ENCODE peak calls at places on chromosomes 4 and X, in seven cellular contexts. One of them, this sample, is unnamed.

GRCh38 chr4:36138221-36138620 is 106.1 kb downstream of the ARAP2 start:
- DNase-seq in stomach: no peak
- DNase-seq in lower leg skin: no peak
- DNase-seq in thyroid gland: no peak
- DNase-seq in AG09309: no peak
- DNase-seq in naive thymus-derived CD4-positive, alpha-beta T cell: no peak
- DNase-seq in uterus: no peak
- DNase-seq in this sample: no peak

GRCh38 chr4:121668368-121669162 is 28.2 kb downstream of the ANXA5 start:
- DNase-seq in lower leg skin: peak; percentile 24
- DNase-seq in thyroid gland: no peak
- DNase-seq in AG09309: peak; percentile 96
- DNase-seq in stomach: no peak
- DNase-seq in naive thymus-derived CD4-positive, alpha-beta T cell: no peak
- DNase-seq in uterus: no peak
- DNase-seq in this sample: no peak

GRCh38 chr4:185396724-185397402 is at the start of gene ANKRD37:
- DNase-seq in stomach: peak; percentile 69
- DNase-seq in AG09309: no peak
- DNase-seq in naive thymus-derived CD4-positive, alpha-beta T cell: no peak
- DNase-seq in thyroid gland: peak; percentile 81
- DNase-seq in uterus: no peak
- DNase-seq in lower leg skin: no peak
- DNase-seq in this sample: no peak

GRCh38 chrX:83416273-83416672 is 91.8 kb upstream of the POU3F4 start:
- DNase-seq in lower leg skin: no peak
- DNase-seq in AG09309: no peak
- DNase-seq in naive thymus-derived CD4-positive, alpha-beta T cell: no peak
- DNase-seq in stomach: no peak
- DNase-seq in thyroid gland: no peak
- DNase-seq in uterus: no peak
- DNase-seq in this sample: no peak

GRCh38 chr4:78100060-78100459 is 42.9 kb downstream of the FRAS1 start:
- DNase-seq in uterus: no peak
- DNase-seq in stomach: no peak
- DNase-seq in AG09309: no peak
- DNase-seq in thyroid gland: no peak
- DNase-seq in naive thymus-derived CD4-positive, alpha-beta T cell: no peak
- DNase-seq in lower leg skin: no peak
- DNase-seq in this sample: no peak

GRCh38 chr4:181548873-181549541 is 694.2 kb upstream of the TENM3 start:
- DNase-seq in thyroid gland: no peak
- DNase-seq in AG09309: peak; percentile 88
- DNase-seq in naive thymus-derived CD4-positive, alpha-beta T cell: no peak
- DNase-seq in stomach: no peak
- DNase-seq in uterus: no peak
- DNase-seq in lower leg skin: no peak
- DNase-seq in this sample: no peak

GRCh38 chr4:79164961-79165610 is 160.8 kb downstream of the NAA11 start:
- DNase-seq in AG09309: no peak
- DNase-seq in lower leg skin: no peak
- DNase-seq in stomach: no peak
- DNase-seq in thyroid gland: no peak
- DNase-seq in naive thymus-derived CD4-positive, alpha-beta T cell: no peak
- DNase-seq in uterus: no peak
- DNase-seq in this sample: no peak

GRCh38 chrX:31314921-31315320 is 243.1 kb upstream of the FTHL17 start:
- DNase-seq in uterus: no peak
- DNase-seq in lower leg skin: no peak
- DNase-seq in stomach: no peak
- DNase-seq in AG09309: peak; percentile 25
- DNase-seq in naive thymus-derived CD4-positive, alpha-beta T cell: no peak
- DNase-seq in thyroid gland: no peak
- DNase-seq in this sample: no peak

GRCh38 chr4:14254252-14254651 is 626.7 kb upstream of the BOD1L1 start:
- DNase-seq in thyroid gland: peak; percentile 13
- DNase-seq in lower leg skin: peak; percentile 26
- DNase-seq in stomach: peak; percentile 49
- DNase-seq in AG09309: no peak
- DNase-seq in uterus: no peak
- DNase-seq in naive thymus-derived CD4-positive, alpha-beta T cell: no peak
- DNase-seq in this sample: no peak

GRCh38 chrX:31487946-31488345 is 416.1 kb upstream of the FTHL17 start:
- DNase-seq in thyroid gland: no peak
- DNase-seq in stomach: no peak
- DNase-seq in naive thymus-derived CD4-positive, alpha-beta T cell: no peak
- DNase-seq in uterus: no peak
- DNase-seq in AG09309: no peak
- DNase-seq in lower leg skin: no peak
- DNase-seq in this sample: no peak

GRCh38 chr4:146945556-146946374 is at the start of gene TTC29:
- DNase-seq in thyroid gland: peak; percentile 97
- DNase-seq in lower leg skin: peak; percentile 85
- DNase-seq in uterus: peak; percentile 91
- DNase-seq in stomach: peak; percentile 91
- DNase-seq in AG09309: peak; percentile 20
- DNase-seq in naive thymus-derived CD4-positive, alpha-beta T cell: peak; percentile 73
- DNase-seq in this sample: peak; percentile 65

GRCh38 chr4:55177461-55177860 is 52.1 kb upstream of the KDR start:
- DNase-seq in naive thymus-derived CD4-positive, alpha-beta T cell: no peak
- DNase-seq in AG09309: no peak
- DNase-seq in stomach: no peak
- DNase-seq in lower leg skin: no peak
- DNase-seq in uterus: no peak
- DNase-seq in thyroid gland: no peak
- DNase-seq in this sample: no peak

GRCh38 chr4:87387237-87387636 is 3.8 kb downstream of the HSD17B11 start:
- DNase-seq in thyroid gland: no peak
- DNase-seq in naive thymus-derived CD4-positive, alpha-beta T cell: no peak
- DNase-seq in AG09309: no peak
- DNase-seq in lower leg skin: no peak
- DNase-seq in uterus: no peak
- DNase-seq in stomach: no peak
- DNase-seq in this sample: no peak

GRCh38 chrX:71254092-71254941 is at the start of gene ZMYM3:
- DNase-seq in naive thymus-derived CD4-positive, alpha-beta T cell: peak; percentile 74
- DNase-seq in stomach: peak; percentile 86
- DNase-seq in thyroid gland: peak; percentile 88
- DNase-seq in lower leg skin: peak; percentile 71
- DNase-seq in uterus: peak; percentile 85
- DNase-seq in AG09309: peak; percentile 31
- DNase-seq in this sample: peak; percentile 41

GRCh38 chr4:6199344-6199921 is 916 bp downstream of the JAKMIP1 start:
- DNase-seq in thyroid gland: no peak
- DNase-seq in AG09309: no peak
- DNase-seq in stomach: no peak
- DNase-seq in lower leg skin: no peak
- DNase-seq in naive thymus-derived CD4-positive, alpha-beta T cell: no peak
- DNase-seq in uterus: no peak
- DNase-seq in this sample: no peak

GRCh38 chr4:41177016-41177415 is 37.3 kb downstream of the APBB2 start:
- DNase-seq in stomach: no peak
- DNase-seq in naive thymus-derived CD4-positive, alpha-beta T cell: no peak
- DNase-seq in lower leg skin: no peak
- DNase-seq in AG09309: peak; percentile 59
- DNase-seq in uterus: no peak
- DNase-seq in thyroid gland: no peak
- DNase-seq in this sample: no peak

GRCh38 chr4:11149612-11150259 is 279.0 kb downstream of the HS3ST1 start:
- DNase-seq in lower leg skin: no peak
- DNase-seq in uterus: no peak
- DNase-seq in naive thymus-derived CD4-positive, alpha-beta T cell: no peak
- DNase-seq in thyroid gland: no peak
- DNase-seq in AG09309: no peak
- DNase-seq in stomach: no peak
- DNase-seq in this sample: no peak

GRCh38 chr4:94410678-94411206 is 41.0 kb upstream of the PDLIM5 start:
- DNase-seq in uterus: peak; percentile 85
- DNase-seq in stomach: no peak
- DNase-seq in lower leg skin: peak; percentile 34
- DNase-seq in AG09309: no peak
- DNase-seq in thyroid gland: peak; percentile 79
- DNase-seq in naive thymus-derived CD4-positive, alpha-beta T cell: no peak
- DNase-seq in this sample: peak; percentile 57
- H3K4me3 ChIP-seq in uterus: no peak overlapping the region
- H3K4me3 ChIP-seq in stomach: no peak overlapping the region
- H3K4me3 ChIP-seq in lower leg skin: no peak overlapping the region
- H3K4me3 ChIP-seq in AG09309: no peak overlapping the region
- H3K4me3 ChIP-seq in thyroid gland: no peak overlapping the region
- H3K4me3 ChIP-seq in naive thymus-derived CD4-positive, alpha-beta T cell: no peak overlapping the region
- H3K4me3 ChIP-seq in this sample: peak overlapping the region; percentile 65

GRCh38 chr4:25585901-25586523 is 69.6 kb upstream of the SLC34A2 start:
- DNase-seq in lower leg skin: no peak
- DNase-seq in naive thymus-derived CD4-positive, alpha-beta T cell: no peak
- DNase-seq in stomach: no peak
- DNase-seq in AG09309: no peak
- DNase-seq in thyroid gland: no peak
- DNase-seq in uterus: no peak
- DNase-seq in this sample: no peak

GRCh38 chr4:25575581-25575980 is 80.1 kb upstream of the SLC34A2 start:
- DNase-seq in stomach: no peak
- DNase-seq in uterus: no peak
- DNase-seq in lower leg skin: no peak
- DNase-seq in naive thymus-derived CD4-positive, alpha-beta T cell: no peak
- DNase-seq in AG09309: no peak
- DNase-seq in thyroid gland: no peak
- DNase-seq in this sample: no peak

GRCh38 chr4:25578431-25578830 is 77.2 kb upstream of the SLC34A2 start:
- DNase-seq in AG09309: no peak
- DNase-seq in thyroid gland: no peak
- DNase-seq in uterus: no peak
- DNase-seq in naive thymus-derived CD4-positive, alpha-beta T cell: no peak
- DNase-seq in lower leg skin: no peak
- DNase-seq in stomach: no peak
- DNase-seq in this sample: no peak

DNA sequence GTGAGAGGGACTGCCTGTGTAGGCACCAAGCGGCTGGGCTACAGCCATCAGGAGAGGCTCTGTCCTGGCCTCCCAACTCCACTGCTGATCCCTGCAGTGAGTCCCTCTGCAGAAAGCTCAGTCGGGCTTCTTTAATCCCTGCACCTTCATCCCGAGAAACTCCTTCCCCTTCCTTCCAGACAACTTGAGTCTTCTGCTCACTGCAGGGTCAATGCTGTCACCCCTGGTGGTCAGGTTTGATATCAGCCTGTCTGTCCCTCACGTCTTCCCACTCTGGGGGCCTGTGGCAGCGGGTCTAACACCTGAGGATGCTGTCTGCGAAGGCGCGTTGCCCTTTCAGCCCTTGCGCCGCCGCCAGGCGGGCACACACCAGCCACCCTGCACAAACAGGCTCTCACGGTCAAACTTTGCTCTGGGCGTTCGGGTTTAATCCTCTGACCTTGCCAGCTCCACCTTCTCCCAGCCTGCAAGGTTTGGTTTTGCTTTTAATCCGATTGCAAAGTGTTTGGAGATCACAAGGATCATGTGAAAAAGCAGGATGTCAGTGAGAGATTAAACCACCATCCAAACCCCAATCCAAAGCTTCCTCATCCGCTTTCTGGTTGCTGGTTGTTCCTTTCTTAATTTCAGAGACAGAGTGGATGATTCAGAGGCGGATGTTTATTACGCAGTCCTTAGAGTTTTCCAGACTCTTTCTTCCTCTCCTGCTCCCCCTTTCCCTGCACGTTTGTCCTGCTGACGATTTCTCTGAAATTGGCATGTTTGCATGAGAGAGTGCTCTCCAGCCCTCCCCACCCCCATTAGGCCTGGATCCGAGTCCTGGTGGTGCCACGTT is 74.8 kb upstream of the SLC34A2 start:
- DNase-seq in naive thymus-derived CD4-positive, alpha-beta T cell: no peak
- DNase-seq in AG09309: no peak
- DNase-seq in stomach: peak; percentile 49
- DNase-seq in lower leg skin: no peak
- DNase-seq in uterus: no peak
- DNase-seq in thyroid gland: no peak
- DNase-seq in this sample: no peak
- H3K4me3 ChIP-seq in naive thymus-derived CD4-positive, alpha-beta T cell: no peak overlapping the region
- H3K4me3 ChIP-seq in AG09309: no peak overlapping the region
- H3K4me3 ChIP-seq in stomach: no peak overlapping the region
- H3K4me3 ChIP-seq in lower leg skin: no peak overlapping the region
- H3K4me3 ChIP-seq in uterus: no peak overlapping the region
- H3K4me3 ChIP-seq in thyroid gland: no peak overlapping the region
- H3K4me3 ChIP-seq in this sample: no peak overlapping the region

DNA sequence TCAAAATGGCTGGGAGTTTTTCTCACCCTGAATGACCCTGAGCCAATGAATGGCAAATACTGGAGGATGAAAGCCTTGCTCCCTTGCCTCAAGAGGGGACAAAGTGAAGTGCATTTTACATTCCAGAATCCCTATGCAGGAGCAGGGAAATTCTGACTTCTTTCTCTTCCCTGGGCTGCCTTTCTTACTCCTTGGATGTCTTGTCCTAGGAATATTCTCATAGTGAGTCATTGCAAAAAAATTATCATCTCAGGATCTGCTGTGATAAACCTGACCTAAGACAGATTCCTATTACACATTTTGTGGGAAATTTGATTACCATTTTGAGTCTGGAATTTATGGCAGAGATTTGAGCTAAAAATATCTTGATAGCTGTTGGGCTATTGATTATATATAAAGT is 199.9 kb downstream of the TMA16 start:
- DNase-seq in lower leg skin: no peak
- DNase-seq in AG09309: no peak
- DNase-seq in uterus: no peak
- DNase-seq in thyroid gland: no peak
- DNase-seq in stomach: no peak
- DNase-seq in naive thymus-derived CD4-positive, alpha-beta T cell: no peak
- DNase-seq in this sample: no peak
- H3K4me3 ChIP-seq in lower leg skin: no peak overlapping the region
- H3K4me3 ChIP-seq in AG09309: no peak overlapping the region
- H3K4me3 ChIP-seq in uterus: no peak overlapping the region
- H3K4me3 ChIP-seq in thyroid gland: no peak overlapping the region
- H3K4me3 ChIP-seq in stomach: no peak overlapping the region
- H3K4me3 ChIP-seq in naive thymus-derived CD4-positive, alpha-beta T cell: no peak overlapping the region
- H3K4me3 ChIP-seq in this sample: no peak overlapping the region

DNA sequence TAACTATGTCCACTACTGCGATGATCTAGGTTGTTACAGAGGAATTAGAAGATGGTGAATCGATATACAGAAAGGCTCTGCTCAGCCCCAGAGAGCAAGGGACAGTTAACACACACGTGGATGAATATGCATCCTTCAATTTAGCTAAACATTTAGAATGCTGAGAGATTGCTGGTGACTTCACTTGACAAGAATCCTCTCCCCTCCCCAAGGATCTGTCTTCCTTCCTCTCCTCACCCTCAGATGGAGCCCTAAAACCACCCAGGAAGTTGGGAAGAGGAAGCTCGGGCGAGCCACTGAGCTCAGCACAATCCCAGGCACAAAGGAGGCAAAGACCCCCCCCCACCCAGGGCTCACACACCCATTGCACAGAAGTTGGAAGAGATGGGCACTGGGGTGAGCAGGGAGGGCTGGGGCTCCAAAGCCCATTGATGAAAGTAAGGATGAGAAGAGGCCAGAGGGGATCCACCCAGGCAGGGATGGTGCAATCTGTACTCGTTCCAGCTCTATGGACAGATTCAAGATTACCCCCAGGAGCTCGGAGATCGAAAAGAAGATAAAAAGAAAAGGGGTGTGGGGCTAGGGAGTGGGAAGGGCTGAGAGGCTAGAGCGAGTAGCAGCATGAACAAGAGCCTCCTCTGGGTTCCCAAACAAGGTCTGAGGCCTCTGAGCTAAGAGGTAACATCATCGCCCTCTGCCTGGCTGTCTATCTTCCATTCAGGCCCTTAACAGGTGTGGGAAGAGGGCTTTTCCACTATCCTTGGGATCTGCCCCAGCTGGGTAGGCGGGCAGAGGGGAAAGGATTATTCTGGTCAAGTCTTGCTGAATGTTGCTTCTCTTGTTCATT is 1.3 kb downstream of the TFE3 start:
- DNase-seq in naive thymus-derived CD4-positive, alpha-beta T cell: no peak
- DNase-seq in lower leg skin: no peak
- DNase-seq in thyroid gland: peak; percentile 6
- DNase-seq in stomach: no peak
- DNase-seq in AG09309: peak; percentile 25
- DNase-seq in uterus: no peak
- DNase-seq in this sample: no peak
- H3K4me3 ChIP-seq in naive thymus-derived CD4-positive, alpha-beta T cell: peak overlapping the region; percentile 54
- H3K4me3 ChIP-seq in lower leg skin: peak overlapping the region; percentile 64
- H3K4me3 ChIP-seq in thyroid gland: no peak overlapping the region
- H3K4me3 ChIP-seq in stomach: peak overlapping the region; percentile 67
- H3K4me3 ChIP-seq in AG09309: peak overlapping the region; percentile 73
- H3K4me3 ChIP-seq in uterus: peak overlapping the region; percentile 56
- H3K4me3 ChIP-seq in this sample: peak overlapping the region; percentile 91